ENCODE peak calls at places on chromosomes 3 and 15, in six cellular contexts. T is kidney epithelial cell, R is fibroblast of pulmonary artery, H is small intestine, D is IMR-90, Q is transverse colon. J is an unnamed sample.

GRCh38 chr3:51306093-51306492 is 79.0 kb upstream of the MANF start:
- DNase-seq in Q (no peak), T (no peak), D (no peak), H (no peak), R (no peak), J (no peak)

GRCh38 chr3:57331078-57331477 is 38.6 kb upstream of the ASB14 start:
- DNase-seq in T (no peak), H (no peak), R (no peak), D (no peak), Q (no peak), J (no peak)

GRCh38 chr15:90022905-90023700 is 22.0 kb downstream of the ZNF710 start:
- DNase-seq in R (no peak), D (no peak), Q (peak; percentile 10), T (no peak), H (peak; percentile 40), J (no peak)

GRCh38 chr3:152071924-152072323 is 196.8 kb upstream of the MBNL1 start:
- DNase-seq in Q (no peak), H (peak; percentile 45), D (peak; percentile 70), R (peak; percentile 82), T (no peak), J (peak; percentile 68)

GRCh38 chr15:50355612-50355905 is 561 bp upstream of the GABPB1 start:
- DNase-seq in H (no peak), R (no peak), Q (no peak), D (no peak), T (no peak), J (no peak)

GRCh38 chr15:84657748-84658079 is 285 bp downstream of the NMB start:
- DNase-seq in R (no peak), Q (peak; percentile 20), T (no peak), H (no peak), D (no peak), J (no peak)

GRCh38 chr15:62883938-62884479 is 158.5 kb upstream of the TPM1 start:
- DNase-seq in R (no peak), Q (no peak), D (peak; percentile 70), H (no peak), T (no peak), J (peak; percentile 99)

GRCh38 chr3:172102123-172102882 is 62.9 kb downstream of the FNDC3B start:
- DNase-seq in D (no peak), H (no peak), R (no peak), T (no peak), Q (peak; percentile 49), J (no peak)

GRCh38 chr3:15331606-15332404 is 581 bp downstream of the SH3BP5 start:
- DNase-seq in T (no peak), H (peak; percentile 67), R (no peak), D (peak; percentile 27), Q (peak; percentile 46), J (no peak)

GRCh38 chr3:5645311-5646029 is 458.0 kb downstream of the EDEM1 start:
- DNase-seq in Q (no peak), R (no peak), H (no peak), D (no peak), T (no peak), J (no peak)

GRCh38 chr3:14148041-14148985 is 23.5 kb downstream of the TMEM43 start:
- DNase-seq in T (no peak), R (no peak), D (no peak), Q (no peak), H (no peak), J (no peak)

GRCh38 chr15:85477730-85478129 is 97.3 kb downstream of the AKAP13 start:
- DNase-seq in R (peak; percentile 55), Q (no peak), H (no peak), D (peak; percentile 86), T (peak; percentile 87), J (peak; percentile 44)

GRCh38 chr3:66224220-66224619 is 3.4 kb downstream of the SLC25A26 start:
- DNase-seq in Q (no peak), H (no peak), T (no peak), D (no peak), R (no peak), J (no peak)

GRCh38 chr15:70047386-70048195 is 50.1 kb downstream of the TLE3 start:
- DNase-seq in H (no peak), Q (peak; percentile 43), D (peak; percentile 18), T (no peak), R (peak; percentile 52), J (peak; percentile 69)

GRCh38 chr15:70569139-70569717 is 194.1 kb downstream of the UACA start:
- DNase-seq in H (peak; percentile 74), D (peak; percentile 71), Q (no peak), R (peak; percentile 74), T (no peak), J (peak; percentile 79)

GRCh38 chr15:42457445-42458442 is 33.2 kb downstream of the ZNF106 start:
- DNase-seq in Q (peak; percentile 53), R (peak; percentile 96), H (no peak), T (peak; percentile 69), D (peak; percentile 94), J (peak; percentile 95)

GRCh38 chr3:4398906-4399305 is 68.2 kb downstream of the SUMF1 start:
- DNase-seq in H (no peak), D (no peak), Q (no peak), R (no peak), T (no peak), J (no peak)

DNA sequence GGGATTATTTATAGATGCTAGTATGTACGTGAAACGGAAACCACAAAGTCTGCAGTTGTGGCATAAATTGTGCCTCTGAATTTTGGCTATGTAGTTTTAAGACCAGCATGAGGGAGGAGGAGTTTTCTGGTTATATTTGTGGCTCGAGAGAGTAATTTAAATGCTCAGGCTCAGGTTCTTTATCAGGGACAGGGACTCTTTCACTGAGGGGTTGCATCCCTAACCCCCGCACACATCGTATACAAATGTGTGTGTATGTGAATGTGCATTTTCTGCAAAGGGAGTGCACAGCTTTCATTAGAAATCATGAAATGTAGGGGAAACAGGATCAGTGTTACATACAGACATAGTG is 12.6 kb downstream of the GCSAM start:
- DNase-seq in R (no peak), H (no peak), D (no peak), T (no peak), Q (no peak), J (no peak)
- H3K4me3 ChIP-seq in R (no peak overlapping the region), H (no peak overlapping the region), D (no peak overlapping the region), T (no peak overlapping the region), Q (no peak overlapping the region), J (no peak overlapping the region)

GRCh38 chr3:105798381-105798934 is 70.4 kb downstream of the CBLB start:
- DNase-seq in H (no peak), D (no peak), R (no peak), T (no peak), Q (no peak), J (no peak)

GRCh38 chr3:105802073-105802706 is 66.6 kb downstream of the CBLB start:
- DNase-seq in Q (no peak), D (no peak), T (no peak), R (no peak), H (no peak), J (no peak)

GRCh38 chr3:105801397-105801796 is 67.4 kb downstream of the CBLB start:
- DNase-seq in Q (no peak), H (no peak), D (no peak), T (no peak), R (no peak), J (no peak)

GRCh38 chr3:105805402-105805801 is 63.4 kb downstream of the CBLB start:
- DNase-seq in Q (no peak), D (no peak), H (no peak), T (no peak), R (no peak), J (no peak)

DNA sequence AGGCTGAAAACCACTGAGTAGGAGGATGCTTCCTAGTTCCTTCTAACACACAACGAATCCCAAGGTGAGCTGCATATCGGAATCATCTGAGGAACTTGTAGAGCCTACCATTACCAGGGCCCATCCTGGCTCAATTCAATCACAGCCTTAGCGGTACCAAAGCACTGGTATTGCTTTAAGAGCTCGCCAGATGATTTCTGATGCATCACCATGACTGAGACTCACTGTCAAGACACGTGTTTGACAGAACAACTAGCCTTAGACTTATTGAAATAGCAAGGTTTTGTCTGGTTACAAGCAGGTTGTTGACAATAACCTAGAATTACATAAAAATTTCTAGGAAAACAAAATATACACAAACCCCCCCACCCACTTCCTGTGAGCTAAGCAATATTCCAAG is 68.5 kb downstream of the CBLB start:
- DNase-seq in R (no peak), D (no peak), H (no peak), Q (no peak), T (no peak), J (no peak)
- H3K4me3 ChIP-seq in R (no peak overlapping the region), D (no peak overlapping the region), H (no peak overlapping the region), Q (no peak overlapping the region), T (no peak overlapping the region), J (no peak overlapping the region)

GRCh38 chr3:12719541-12719940 is 39.5 kb downstream of the TMEM40 start:
- DNase-seq in R (no peak), Q (no peak), H (no peak), T (no peak), D (no peak), J (no peak)

GRCh38 chr3:12724794-12725193 is 34.3 kb downstream of the TMEM40 start:
- DNase-seq in T (no peak), Q (no peak), H (no peak), R (no peak), D (no peak), J (no peak)

GRCh38 chr3:12719984-12720656 is 38.9 kb downstream of the TMEM40 start:
- DNase-seq in D (peak; percentile 82), T (peak; percentile 77), Q (peak; percentile 78), R (peak; percentile 90), H (peak; percentile 93), J (peak; percentile 81)

GRCh38 chr3:12725436-12725835 is 33.6 kb downstream of the TMEM40 start:
- DNase-seq in D (no peak), Q (no peak), H (no peak), T (no peak), R (no peak), J (no peak)

GRCh38 chr3:12722205-12722604 is 36.9 kb downstream of the TMEM40 start:
- DNase-seq in Q (no peak), D (no peak), R (no peak), H (peak; percentile 81), T (no peak), J (no peak)
- H3K4me3 ChIP-seq in Q (no peak overlapping the region), D (no peak overlapping the region), R (no peak overlapping the region), H (no peak overlapping the region), T (no peak overlapping the region), J (no peak overlapping the region)

GRCh38 chr15:55267401-55268053 is 22.1 kb downstream of the RAB27A start:
- DNase-seq in Q (peak; percentile 69), R (peak; percentile 41), D (peak; percentile 74), H (peak; percentile 56), T (no peak), J (peak; percentile 15)
- H3K4me3 ChIP-seq in Q (no peak overlapping the region), R (no peak overlapping the region), D (peak overlapping the region; percentile 22), H (no peak overlapping the region), T (no peak overlapping the region), J (no peak overlapping the region)

J was measured in AG10803.